ENCODE peak calls at places on chromosome 4, in four cellular contexts. F is tibial nerve, D is uterus, X is endothelial cell of umbilical vein. G is an unnamed sample.

GRCh38 chr4:68864438-68865177 is 48.8 kb downstream of the UGT2B10 start:
- DNase-seq in F (no peak), D (no peak), X (no peak), G (no peak)

GRCh38 chr4:16875487-16875886 is 23.0 kb downstream of the LDB2 start:
- DNase-seq in F (no peak), D (no peak), X (peak; percentile 28), G (no peak)

GRCh38 chr4:1247811-1248261 is 1.1 kb downstream of the CTBP1 start:
- DNase-seq in F (no peak), D (no peak), X (no peak), G (no peak)

GRCh38 chr4:143618811-143619210 is 81.7 kb downstream of the FREM3 start:
- DNase-seq in F (no peak), D (no peak), X (peak; percentile 59), G (no peak)

GRCh38 chr4:74304136-74304628 is 4.1 kb upstream of the EPGN start:
- DNase-seq in F (no peak), D (no peak), X (no peak), G (no peak)

GRCh38 chr4:61149278-61149677 is 50.8 kb upstream of the ADGRL3 start:
- DNase-seq in F (no peak), D (no peak), X (no peak), G (no peak)

GRCh38 chr4:57074753-57075152 is 35.4 kb downstream of the IGFBP7 start:
- DNase-seq in F (no peak), D (no peak), X (no peak), G (no peak)

GRCh38 chr4:114479595-114479994 is 119.0 kb upstream of the UGT8 start:
- DNase-seq in F (no peak), D (no peak), X (no peak), G (no peak)

GRCh38 chr4:157045507-157046127 is 30.3 kb upstream of the GLRB start:
- DNase-seq in F (peak; percentile 16), D (no peak), X (peak; percentile 71), G (peak; percentile 60)

GRCh38 chr4:101790521-101791188 is at the start of gene BANK1:
- DNase-seq in F (peak; percentile 10), D (no peak), X (peak; percentile 62), G (peak; percentile 62)

GRCh38 chr4:2935762-2936743 is 27.2 kb downstream of the NOP14 start:
- DNase-seq in F (no peak), D (peak; percentile 15), X (no peak), G (no peak)

GRCh38 chr4:88738714-88739366 is 41.2 kb upstream of the NAP1L5 start:
- DNase-seq in F (no peak), D (no peak), X (no peak), G (no peak)

GRCh38 chr4:125315571-125316390 is 1.0 kb downstream of the FAT4 start:
- DNase-seq in F (peak; percentile 14), D (peak; percentile 54), X (peak; percentile 62), G (peak; percentile 41)

GRCh38 chr4:73533515-73534422 is 52.2 kb downstream of the AFM start:
- DNase-seq in F (no peak), D (no peak), X (no peak), G (no peak)

DNA sequence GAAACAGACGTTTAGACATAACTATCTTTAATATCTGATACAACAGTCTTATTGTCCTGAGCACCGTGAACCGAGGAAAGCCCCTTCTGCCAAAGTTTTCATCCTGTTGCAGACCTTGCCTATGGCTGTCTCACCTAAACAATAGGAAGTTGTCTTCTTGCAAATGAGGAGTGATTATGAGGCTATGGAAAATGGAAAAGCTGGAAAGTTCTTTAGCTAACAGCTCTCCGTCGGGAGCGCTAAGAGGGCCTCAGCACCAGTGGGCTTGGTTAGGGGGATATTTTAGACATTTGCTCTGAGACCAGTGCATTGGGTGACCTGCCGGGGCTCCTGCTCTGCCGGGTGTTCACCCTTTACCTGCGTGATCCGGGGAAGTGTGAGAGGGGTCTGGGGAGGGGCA is 28.4 kb downstream of the TMEM131L start:
- DNase-seq in F (no peak), D (no peak), X (no peak), G (no peak)
- H3K4me1 ChIP-seq in F (peaks cover under 1% of the 10 kb centered on the region), D (no peaks in the 10 kb centered on the region), X (peaks cover 10% of the 10 kb centered on the region), G (no peaks in the 10 kb centered on the region)

GRCh38 chr4:165208741-165209388 is 1.5 kb downstream of the KLHL2 start:
- DNase-seq in F (no peak), D (no peak), X (peak; percentile 18), G (no peak)
- H3K4me3 ChIP-seq in F (peak overlapping the region; percentile 96), D (peak overlapping the region; percentile 86), X (no peak overlapping the region), G (peak overlapping the region; percentile 27)

DNA sequence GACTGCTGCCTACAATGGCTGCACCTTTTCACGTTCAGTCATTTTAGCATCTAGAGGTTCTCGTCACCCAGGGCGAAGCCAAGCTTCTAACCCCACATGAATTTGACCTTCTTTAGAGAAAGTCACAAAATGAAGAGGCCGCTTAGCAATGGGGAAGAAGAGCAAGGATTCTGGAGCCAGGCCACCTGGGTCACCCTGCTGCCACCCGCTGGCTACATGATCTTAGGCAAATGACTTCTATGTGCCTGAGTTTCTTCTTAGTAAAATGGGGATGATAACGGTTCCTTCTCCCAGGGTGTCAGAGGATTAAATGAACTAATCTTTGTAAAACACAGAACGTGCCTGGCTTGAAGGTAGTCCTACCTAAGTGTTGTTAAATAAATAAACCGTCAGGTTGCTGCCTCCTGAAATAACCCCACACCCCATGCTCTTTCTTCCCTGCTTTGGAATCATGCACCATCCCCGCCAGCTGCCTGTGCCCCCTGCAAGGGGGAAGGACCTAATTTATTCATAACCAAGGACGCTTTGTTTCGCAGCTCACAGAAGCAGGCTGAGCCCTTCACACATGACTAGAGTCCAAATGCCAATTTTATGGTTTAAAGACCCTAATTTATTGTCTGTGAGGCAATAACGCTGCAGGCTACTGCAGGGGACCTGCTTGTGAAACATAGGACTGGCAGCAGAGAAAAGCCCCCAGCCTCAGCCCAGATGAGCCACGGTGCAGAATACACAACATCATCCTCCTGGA is 28.6 kb upstream of the NSG1 start:
- DNase-seq in F (no peak), D (no peak), X (no peak), G (no peak)
- H3K4me1 ChIP-seq in F (no peaks in the 10 kb centered on the region), D (no peaks in the 10 kb centered on the region), X (no peaks in the 10 kb centered on the region), G (no peaks in the 10 kb centered on the region)

DNA sequence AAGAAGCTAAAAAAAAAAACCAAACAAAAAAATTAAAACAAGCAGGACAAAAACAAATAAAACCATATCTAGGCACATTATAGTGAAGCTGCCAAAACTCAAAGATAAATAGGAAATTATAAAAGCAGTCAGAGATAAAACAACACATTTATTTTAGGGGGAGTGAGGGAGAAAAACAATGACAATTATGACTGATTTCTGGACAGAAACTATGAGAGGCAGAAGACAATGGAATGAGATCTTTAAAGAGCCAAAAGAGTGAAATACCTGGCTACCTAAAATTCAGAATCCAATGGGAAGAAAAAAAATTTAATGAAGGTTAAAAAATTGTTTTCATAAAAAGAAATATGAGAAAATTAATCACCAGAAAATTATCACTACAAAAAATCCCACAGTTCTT is 33.4 kb downstream of the C4orf50 start:
- DNase-seq in F (no peak), D (no peak), X (no peak), G (no peak)
- H3K4me3 ChIP-seq in F (no peak overlapping the region), D (no peak overlapping the region), X (no peak overlapping the region), G (no peak overlapping the region)

GRCh38 chr4:128353791-128354190 is 66.2 kb upstream of the PGRMC2 start:
- DNase-seq in F (no peak), D (no peak), X (no peak), G (no peak)
- H3K4me1 ChIP-seq in F (peaks cover 7% of the 10 kb centered on the region), D (no peaks in the 10 kb centered on the region), X (peaks cover 34% of the 10 kb centered on the region), G (peaks cover 20% of the 10 kb centered on the region)

DNA sequence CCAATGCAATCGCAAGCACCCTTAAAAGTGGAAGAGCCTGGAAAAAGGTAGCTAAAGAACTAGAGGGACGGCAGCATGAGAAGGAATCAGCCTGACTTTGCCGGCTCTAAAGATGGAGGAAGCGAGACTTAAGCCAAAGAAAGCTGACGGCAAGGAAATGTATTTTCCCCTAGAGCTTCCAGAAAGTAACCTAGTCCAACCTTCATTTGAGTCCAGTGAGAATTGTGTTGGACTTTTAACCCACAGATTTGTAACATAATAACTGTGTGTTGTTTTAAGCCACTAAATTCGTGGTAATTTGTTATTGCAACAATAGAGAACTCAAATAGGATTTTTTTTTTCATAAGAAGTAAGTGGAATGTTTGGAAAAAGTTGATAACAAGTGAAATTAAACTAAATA is 212.7 kb upstream of the C1QTNF7 start:
- DNase-seq in F (no peak), D (no peak), X (no peak), G (no peak)
- H3K4me3 ChIP-seq in F (no peak overlapping the region), D (no peak overlapping the region), X (no peak overlapping the region), G (no peak overlapping the region)

DNA sequence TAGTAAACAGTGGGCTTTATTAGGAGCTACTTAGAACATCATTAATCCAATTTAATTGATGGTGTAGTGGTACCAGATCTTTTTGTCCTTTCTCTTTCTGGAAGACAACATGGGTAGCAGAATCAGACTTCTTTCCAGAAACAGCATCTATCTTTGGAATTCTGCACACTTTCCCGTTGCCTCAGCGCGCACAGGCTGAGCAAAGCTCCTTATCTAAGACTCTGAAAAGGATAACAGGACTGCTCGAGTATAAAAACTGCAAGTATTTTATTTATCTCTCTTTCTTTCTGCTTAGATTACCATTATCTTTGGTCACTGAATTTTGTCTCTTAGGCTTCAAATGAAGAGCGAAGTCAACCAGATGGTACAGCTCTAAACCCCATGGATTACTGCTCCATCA is 191.7 kb downstream of the DHX15 start:
- DNase-seq in F (no peak), D (no peak), X (no peak), G (no peak)
- H3K4me1 ChIP-seq in F (no peaks in the 10 kb centered on the region), D (no peaks in the 10 kb centered on the region), X (no peaks in the 10 kb centered on the region), G (no peaks in the 10 kb centered on the region)